ENCODE peak calls at places on chromosomes 2 and 18, in five cellular contexts. Y is astrocyte, M is BJ, Z is heart left ventricle, V is RWPE1. C is an unnamed sample.

GRCh38 chr18:3889803-3890202 is 439.8 kb downstream of the TGIF1 start:
- DNase-seq in Y (peak; percentile 91), M (no peak), Z (peak; percentile 26), V (no peak), C (peak; percentile 68)

GRCh38 chr2:24930768-24931167 is 10.7 kb upstream of the ADCY3 start:
- DNase-seq in Y (peak; percentile 27), M (no peak), Z (no peak), V (no peak), C (peak; percentile 33)

GRCh38 chr18:44979813-44980212 is 299.1 kb downstream of the SETBP1 start:
- DNase-seq in Y (no peak), M (no peak), Z (no peak), V (no peak), C (no peak)

GRCh38 chr2:24365051-24365450 is 4.7 kb upstream of the ITSN2 start:
- DNase-seq in Y (no peak), M (no peak), Z (peak; percentile 90), V (no peak), C (peak; percentile 61)

GRCh38 chr2:189213226-189213625 is 33.7 kb upstream of the COL5A2 start:
- DNase-seq in Y (no peak), M (no peak), Z (no peak), V (no peak), C (no peak)

GRCh38 chr2:208334230-208334629 is 68.2 kb downstream of the PIKFYVE start:
- DNase-seq in Y (no peak), M (no peak), Z (no peak), V (no peak), C (no peak)

GRCh38 chr2:7468448-7468828 is 551.2 kb downstream of the RNF144A start:
- DNase-seq in Y (no peak), M (no peak), Z (no peak), V (no peak), C (no peak)

GRCh38 chr18:8765692-8766463 is 60.5 kb downstream of the MTCL1 start:
- DNase-seq in Y (no peak), M (no peak), Z (no peak), V (no peak), C (no peak)

GRCh38 chr2:28949617-28950305 is 31.3 kb upstream of the TOGARAM2 start:
- DNase-seq in Y (no peak), M (no peak), Z (no peak), V (peak; percentile 28), C (peak; percentile 35)

GRCh38 chr2:230944804-230945372 is 19.8 kb upstream of the GPR55 start:
- DNase-seq in Y (no peak), M (no peak), Z (no peak), V (no peak), C (no peak)

GRCh38 chr2:7424481-7424880 is 507.3 kb downstream of the RNF144A start:
- DNase-seq in Y (no peak), M (no peak), Z (no peak), V (no peak), C (no peak)

GRCh38 chr2:241809383-241810303 is 650 bp downstream of the NEU4 start:
- DNase-seq in Y (no peak), M (no peak), Z (no peak), V (no peak), C (no peak)

GRCh38 chr2:25651066-25651465 is 22.3 kb downstream of the DTNB start:
- DNase-seq in Y (peak; percentile 51), M (no peak), Z (no peak), V (no peak), C (peak; percentile 78)